ENCODE peak calls at places on chromosome 1, in six cellular contexts. Z, U, W, B, M and J are unnamed samples.

GRCh38 chr1:8562222-8562621 is 244.3 kb downstream of the SLC45A1 start:
- DNase-seq in U (no peak), W (no peak), Z (no peak), M (no peak), B (no peak), J (no peak)

GRCh38 chr1:162716123-162716522 is 74.4 kb upstream of the HSD17B7 start:
- DNase-seq in Z (no peak), M (no peak), B (no peak), W (no peak), U (no peak), J (no peak)

GRCh38 chr1:59146651-59147358 is 150.1 kb upstream of the FGGY start:
- DNase-seq in U (peak; percentile 75), B (no peak), Z (peak; percentile 76), M (peak; percentile 51), W (no peak), J (peak; percentile 87)

GRCh38 chr1:185837711-185838110 is 103.5 kb downstream of the HMCN1 start:
- DNase-seq in Z (no peak), U (no peak), W (no peak), B (no peak), M (peak; percentile 16), J (no peak)

GRCh38 chr1:6859415-6860343 is 74.4 kb downstream of the CAMTA1 start:
- DNase-seq in Z (no peak), B (peak; percentile 8), M (peak; percentile 89), W (no peak), U (no peak), J (no peak)

GRCh38 chr1:156592910-156593732 is 1.5 kb downstream of the NAXE start:
- DNase-seq in U (no peak), Z (no peak), B (no peak), M (no peak), W (peak; percentile 40), J (no peak)

GRCh38 chr1:18805925-18806849 is 53.3 kb downstream of the TAS1R2 start:
- DNase-seq in M (peak; percentile 86), Z (no peak), W (no peak), U (no peak), B (no peak), J (no peak)

GRCh38 chr1:27257155-27257554 is 22.7 kb downstream of the WDTC1 start:
- DNase-seq in M (no peak), U (no peak), W (no peak), B (no peak), Z (no peak), J (no peak)

GRCh38 chr1:26970810-26971209 is 10.5 kb upstream of the KDF1 start:
- DNase-seq in W (no peak), U (peak; percentile 50), B (no peak), Z (no peak), M (no peak), J (no peak)

GRCh38 chr1:46530791-46531409 is 20.5 kb downstream of the KNCN start:
- DNase-seq in W (no peak), B (no peak), U (no peak), Z (no peak), M (peak; percentile 75), J (peak; percentile 74)

GRCh38 chr1:116485976-116486375 is 84.8 kb downstream of the CD58 start:
- DNase-seq in M (no peak), Z (no peak), U (no peak), B (no peak), W (no peak), J (no peak)

GRCh38 chr1:90724926-90725325 is 7.8 kb upstream of the BARHL2 start:
- DNase-seq in Z (no peak), U (no peak), B (no peak), M (peak; percentile 68), W (no peak), J (peak; percentile 72)

GRCh38 chr1:114154146-114154962 is 685 bp upstream of the SYT6 start:
- DNase-seq in W (no peak), Z (peak; percentile 58), U (no peak), B (no peak), M (peak; percentile 69), J (peak; percentile 87)
- H3K27me3 ChIP-seq in W (no peaks in the 10 kb centered on the region), Z (peaks cover 62% of the 10 kb centered on the region), U (peaks cover 38% of the 10 kb centered on the region), B (peaks cover 25% of the 10 kb centered on the region), M (peaks cover 14% of the 10 kb centered on the region), J (peaks cover 29% of the 10 kb centered on the region)

GRCh38 chr1:205580923-205581180 is 51.0 kb downstream of the ELK4 start:
- DNase-seq in Z (no peak), W (no peak), U (no peak), M (no peak), B (no peak), J (no peak)
- H3K27me3 ChIP-seq in Z (peaks cover 10% of the 10 kb centered on the region), W (peaks cover 20% of the 10 kb centered on the region), U (no peaks in the 10 kb centered on the region), M (no peaks in the 10 kb centered on the region), B (peaks cover 29% of the 10 kb centered on the region), J (peaks cover 18% of the 10 kb centered on the region)

DNA sequence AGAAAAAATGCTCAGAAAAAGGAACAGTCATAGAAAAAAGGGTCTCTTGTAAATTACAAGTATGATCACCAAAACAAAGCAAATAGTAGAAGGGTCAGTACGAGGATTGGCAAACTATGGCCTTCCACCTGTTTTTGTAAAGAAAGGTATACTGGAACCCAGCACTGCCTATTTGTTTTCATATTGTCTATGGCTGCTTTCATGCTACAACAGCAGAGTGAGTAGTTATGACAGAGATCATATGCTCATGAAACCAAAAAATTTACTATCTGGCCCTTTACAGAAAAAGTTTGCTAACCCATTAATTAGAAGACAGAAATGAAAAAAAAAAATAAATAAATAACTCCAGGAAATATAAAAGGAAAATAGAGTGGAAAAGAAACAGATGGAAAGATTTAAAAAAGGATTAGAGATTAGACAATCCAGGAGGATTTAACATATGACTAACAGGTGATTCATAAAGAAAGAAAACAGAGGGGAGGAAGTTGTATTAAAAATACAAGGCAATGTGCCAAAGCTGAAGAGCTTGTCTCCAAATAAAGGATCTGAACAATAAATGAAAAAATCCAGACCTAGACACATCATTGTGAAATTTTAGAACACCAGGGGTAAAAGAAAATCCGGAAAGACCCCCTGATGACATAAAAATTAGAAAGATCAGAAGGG is 108.5 kb upstream of the SERTAD4 start:
- DNase-seq in U (no peak), B (no peak), M (no peak), Z (no peak), W (no peak), J (no peak)
- H3K27me3 ChIP-seq in U (no peaks in the 10 kb centered on the region), B (no peaks in the 10 kb centered on the region), M (no peaks in the 10 kb centered on the region), Z (no peaks in the 10 kb centered on the region), W (no peaks in the 10 kb centered on the region), J (no peaks in the 10 kb centered on the region)

GRCh38 chr1:200510228-200510623 is 100.4 kb upstream of the ZNF281 start:
- DNase-seq in Z (no peak), B (peak; percentile 92), W (peak; percentile 74), M (peak; percentile 82), U (peak; percentile 89), J (peak; percentile 77)
- H3K27me3 ChIP-seq in Z (peaks cover 2% of the 10 kb centered on the region), B (no peaks in the 10 kb centered on the region), W (peaks cover 10% of the 10 kb centered on the region), M (no peaks in the 10 kb centered on the region), U (peaks cover 4% of the 10 kb centered on the region), J (no peaks in the 10 kb centered on the region)

GRCh38 chr1:88079036-88079435 is 605.0 kb upstream of the PKN2 start:
- DNase-seq in Z (no peak), M (peak; percentile 70), B (peak; percentile 46), U (no peak), W (no peak), J (peak; percentile 50)

GRCh38 chr1:88075813-88076212 is 608.3 kb upstream of the PKN2 start:
- DNase-seq in U (no peak), M (no peak), Z (no peak), W (no peak), B (no peak), J (no peak)

GRCh38 chr1:88080875-88081274 is 603.2 kb upstream of the PKN2 start:
- DNase-seq in W (no peak), B (no peak), M (no peak), Z (no peak), U (no peak), J (no peak)
- H3K27me3 ChIP-seq in W (no peaks in the 10 kb centered on the region), B (no peaks in the 10 kb centered on the region), M (no peaks in the 10 kb centered on the region), Z (no peaks in the 10 kb centered on the region), U (no peaks in the 10 kb centered on the region), J (no peaks in the 10 kb centered on the region)

GRCh38 chr1:151037032-151037431 is 646 bp downstream of the BNIPL start:
- DNase-seq in M (no peak), Z (no peak), W (no peak), U (no peak), B (no peak), J (no peak)

GRCh38 chr1:151026460-151026859 is 9.9 kb upstream of the BNIPL start:
- DNase-seq in Z (no peak), M (no peak), W (no peak), U (no peak), B (no peak), J (no peak)

GRCh38 chr1:151035167-151035566 is 1.2 kb upstream of the BNIPL start:
- DNase-seq in Z (no peak), B (no peak), M (no peak), U (no peak), W (no peak), J (no peak)

GRCh38 chr1:151036356-151036755 is at the start of gene BNIPL:
- DNase-seq in M (peak; percentile 29), B (no peak), W (no peak), Z (no peak), U (no peak), J (peak; percentile 62)

GRCh38 chr1:151032164-151032563 is 4.2 kb upstream of the BNIPL start:
- DNase-seq in B (no peak), W (no peak), M (no peak), U (no peak), Z (no peak), J (no peak)
- H3K27me3 ChIP-seq in B (no peaks in the 10 kb centered on the region), W (no peaks in the 10 kb centered on the region), M (no peaks in the 10 kb centered on the region), U (no peaks in the 10 kb centered on the region), Z (no peaks in the 10 kb centered on the region), J (no peaks in the 10 kb centered on the region)

GRCh38 chr1:47554082-47554481 is 116.2 kb downstream of the FOXD2 start:
- DNase-seq in Z (no peak), U (no peak), B (no peak), W (no peak), M (no peak), J (no peak)
- H3K27me3 ChIP-seq in Z (peaks cover 18% of the 10 kb centered on the region), U (no peaks in the 10 kb centered on the region), B (no peaks in the 10 kb centered on the region), W (peaks cover 12% of the 10 kb centered on the region), M (no peaks in the 10 kb centered on the region), J (no peaks in the 10 kb centered on the region)

GRCh38 chr1:197921235-197922069 is 4.3 kb downstream of the LHX9 start:
- DNase-seq in M (peak; percentile 53), Z (no peak), U (no peak), B (no peak), W (no peak), J (peak; percentile 70)
- H3K27me3 ChIP-seq in M (peaks cover 64% of the 10 kb centered on the region), Z (peaks cover 61% of the 10 kb centered on the region), U (peaks cover 41% of the 10 kb centered on the region), B (peaks cover 68% of the 10 kb centered on the region), W (peaks cover 14% of the 10 kb centered on the region), J (peaks cover 80% of the 10 kb centered on the region)

GRCh38 chr1:112504002-112504401 is 4.8 kb upstream of the WNT2B start:
- DNase-seq in W (no peak), U (no peak), Z (no peak), M (no peak), B (no peak), J (no peak)
- H3K27me3 ChIP-seq in W (peaks cover 21% of the 10 kb centered on the region), U (peaks cover 9% of the 10 kb centered on the region), Z (peaks cover 71% of the 10 kb centered on the region), M (peaks cover 13% of the 10 kb centered on the region), B (peaks cover 92% of the 10 kb centered on the region), J (peaks cover 80% of the 10 kb centered on the region)

DNA sequence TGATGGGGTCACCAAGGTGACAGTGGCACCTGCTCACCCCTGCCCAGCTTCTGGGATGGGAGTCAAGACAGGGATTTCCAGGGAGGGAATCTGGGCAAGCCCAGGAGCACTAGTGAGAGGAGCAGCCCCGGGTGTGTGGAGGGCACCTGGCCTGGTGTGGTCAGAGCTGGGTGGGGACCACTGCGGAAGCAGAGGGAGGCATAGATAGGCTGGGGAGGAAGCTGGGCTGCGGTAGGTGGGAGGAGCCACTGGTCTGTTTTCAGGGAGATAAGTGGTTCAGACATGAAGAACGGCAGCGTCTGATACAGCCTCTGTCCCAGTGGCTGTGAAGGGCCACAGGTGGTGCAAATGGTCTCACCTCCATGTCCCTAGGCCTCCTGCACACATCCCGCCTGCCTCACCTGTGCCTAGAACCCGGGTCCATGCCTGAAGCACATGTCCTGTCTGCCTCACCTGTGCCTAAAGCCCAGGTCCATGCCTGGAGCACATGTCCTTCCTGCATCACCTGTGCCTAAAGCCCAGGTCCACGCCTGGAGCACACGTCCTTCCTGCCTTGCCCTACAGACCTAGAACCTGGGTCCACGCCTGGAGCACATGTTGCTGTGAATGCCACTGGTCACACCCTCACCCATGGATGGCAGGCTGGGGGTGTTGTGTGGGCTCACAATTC is 325.9 kb upstream of the AJAP1 start:
- DNase-seq in B (no peak), Z (no peak), W (no peak), M (no peak), U (no peak), J (no peak)
- H3K27me3 ChIP-seq in B (no peaks in the 10 kb centered on the region), Z (no peaks in the 10 kb centered on the region), W (no peaks in the 10 kb centered on the region), M (no peaks in the 10 kb centered on the region), U (no peaks in the 10 kb centered on the region), J (peaks cover 1% of the 10 kb centered on the region)